ENCODE peak calls at places on chromosomes 7 and 10, in seven cellular contexts. Z is transverse colon, B is ovary, V is sigmoid colon, G is tibial nerve, H is A549, W is HepG2. F is an unnamed sample.

GRCh38 chr7:12805518-12805928 is 118.1 kb downstream of the ARL4A start:
- DNase-seq in G (no peak), W (no peak), B (no peak), V (no peak), H (no peak), Z (no peak), F (no peak)

GRCh38 chr7:68744036-68744435 is 854.2 kb upstream of the AUTS2 start:
- DNase-seq in B (no peak), H (no peak), V (no peak), G (no peak), W (no peak), Z (no peak), F (no peak)

GRCh38 chr10:132036153-132036886 is 29.4 kb upstream of the JAKMIP3 start:
- DNase-seq in G (no peak), H (peak; percentile 52), Z (no peak), W (no peak), V (no peak), B (no peak), F (no peak)

GRCh38 chr7:116588641-116589594 is 64.1 kb downstream of the CAV1 start:
- DNase-seq in G (no peak), Z (no peak), W (peak; percentile 40), B (no peak), V (no peak), H (peak; percentile 29), F (no peak)

GRCh38 chr10:121217331-121217730 is 366.2 kb downstream of the WDR11 start:
- DNase-seq in W (no peak), Z (no peak), B (no peak), H (no peak), V (no peak), G (no peak), F (no peak)

GRCh38 chr10:116704926-116705325 is 37.4 kb downstream of the HSPA12A start:
- DNase-seq in B (no peak), V (no peak), G (no peak), W (no peak), Z (no peak), H (no peak), F (no peak)

GRCh38 chr7:50782376-50783208 is at the start of gene GRB10:
- DNase-seq in Z (no peak), V (peak; percentile 75), G (no peak), W (no peak), H (no peak), B (peak; percentile 56), F (no peak)

GRCh38 chr7:55187701-55188491 is 169.1 kb downstream of the EGFR start:
- DNase-seq in H (no peak), G (no peak), B (peak; percentile 85), W (peak; percentile 40), Z (peak; percentile 19), V (peak; percentile 55), F (no peak)

GRCh38 chr10:31011660-31012022 is 20.0 kb downstream of the ZNF438 start:
- DNase-seq in H (no peak), B (no peak), W (no peak), G (no peak), Z (no peak), V (no peak), F (no peak)

GRCh38 chr7:152661479-152661878 is 14.5 kb downstream of the XRCC2 start:
- DNase-seq in W (no peak), H (no peak), V (no peak), Z (no peak), G (no peak), B (no peak), F (no peak)

GRCh38 chr10:70588852-70589570 is 13.5 kb downstream of the PRF1 start:
- DNase-seq in Z (no peak), V (no peak), G (no peak), H (no peak), W (no peak), B (peak; percentile 2), F (no peak)

GRCh38 chr7:135736586-135737305 is 8.8 kb upstream of the SLC13A4 start:
- DNase-seq in B (no peak), V (no peak), H (no peak), W (no peak), G (no peak), Z (no peak), F (no peak)

GRCh38 chr10:43263551-43264323 is 3.1 kb downstream of the RASGEF1A start:
- DNase-seq in G (no peak), B (peak; percentile 9), H (peak; percentile 68), V (peak; percentile 58), Z (peak; percentile 5), W (no peak), F (peak; percentile 55)

GRCh38 chr10:43265799-43266721 is 805 bp downstream of the RASGEF1A start:
- DNase-seq in W (peak; percentile 36), Z (peak; percentile 14), H (peak; percentile 96), B (peak; percentile 6), V (no peak), G (no peak), F (peak; percentile 54)

GRCh38 chr10:43264324-43264986 is 2.4 kb downstream of the RASGEF1A start:
- DNase-seq in B (no peak), Z (peak; percentile 5), H (no peak), G (no peak), W (no peak), V (no peak), F (peak; percentile 45)

GRCh38 chr10:43262902-43263466 is 3.9 kb downstream of the RASGEF1A start:
- DNase-seq in H (no peak), Z (no peak), V (no peak), B (peak; percentile 7), G (no peak), W (no peak), F (peak; percentile 68)

GRCh38 chr10:43264987-43265798 is 1.7 kb downstream of the RASGEF1A start:
- DNase-seq in Z (peak; percentile 3), G (no peak), H (no peak), W (no peak), B (peak; percentile 8), V (no peak), F (peak; percentile 64)
- TF ChIP-seq POLR2A in Z (no peak), G (no peak), H (no peak), W (no peak), B (no peak), V (no peak), F (no peak)

DNA sequence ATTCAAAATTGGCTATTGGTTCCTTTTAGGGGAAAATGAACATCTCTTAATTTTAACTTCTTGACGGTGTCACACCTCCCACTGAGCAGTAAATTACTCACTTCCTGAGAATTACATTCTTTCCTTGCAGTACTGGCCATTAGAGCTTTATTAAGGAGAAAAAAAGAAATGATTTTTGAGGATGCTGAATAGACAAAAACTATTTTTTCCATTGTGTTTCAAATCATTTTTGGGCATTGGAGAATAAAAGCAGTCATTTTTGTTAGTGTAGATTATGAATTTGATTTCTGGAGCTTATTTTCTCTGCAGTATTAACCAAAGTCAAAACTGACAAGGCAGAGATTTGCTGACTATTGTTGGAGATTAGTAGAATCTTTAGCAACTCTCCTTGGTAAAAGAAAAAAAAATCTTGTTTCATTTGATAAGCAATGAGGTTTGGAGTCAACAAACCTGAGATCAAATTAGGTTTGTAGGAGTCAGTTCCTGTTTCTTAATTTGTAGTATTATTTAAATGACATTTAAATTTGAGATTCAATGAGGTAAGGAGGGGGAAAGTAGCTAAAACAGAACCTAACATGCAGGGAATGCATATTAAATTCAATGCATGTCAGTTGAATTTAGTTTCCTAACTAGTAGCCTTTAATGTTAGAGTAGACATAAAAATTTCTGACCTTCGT is 70.6 kb downstream of the AP3M1 start:
- DNase-seq in G (no peak), W (no peak), H (no peak), B (no peak), Z (no peak), V (no peak), F (no peak)
- TF ChIP-seq EP300 in G (no peak), W (no peak), H (no peak), B (no peak), Z (no peak), V (no peak), F (no peak)

GRCh38 chr10:101042667-101043355 is 11.8 kb downstream of the SFXN3 start:
- DNase-seq in Z (peak; percentile 99), B (peak; percentile 97), H (peak; percentile 95), G (peak; percentile 95), V (peak; percentile 98), W (peak; percentile 94), F (peak; percentile 98)
- TF ChIP-seq POLR2A in Z (peak; percentile 82), B (peak; percentile 62), H (peak; percentile 55), G (no peak), V (no peak), W (peak; percentile 67), F (peak; percentile 24)

GRCh38 chr7:134447383-134447782 is 11.5 kb downstream of the AKR1B1 start:
- DNase-seq in Z (no peak), W (no peak), V (no peak), G (no peak), B (no peak), H (no peak), F (no peak)

GRCh38 chr7:134450296-134451000 is 8.5 kb downstream of the AKR1B1 start:
- DNase-seq in V (no peak), G (no peak), Z (peak; percentile 17), W (no peak), H (no peak), B (no peak), F (no peak)

GRCh38 chr7:134449596-134450194 is 9.2 kb downstream of the AKR1B1 start:
- DNase-seq in B (no peak), V (no peak), H (no peak), Z (no peak), G (no peak), W (no peak), F (no peak)

GRCh38 chr7:134446923-134447322 is 12.0 kb downstream of the AKR1B1 start:
- DNase-seq in W (no peak), H (no peak), B (no peak), V (no peak), G (no peak), Z (no peak), F (no peak)

GRCh38 chr7:134448359-134449229 is 10.3 kb downstream of the AKR1B1 start:
- DNase-seq in H (peak; percentile 97), B (no peak), V (no peak), G (no peak), W (no peak), Z (no peak), F (no peak)
- TF ChIP-seq EP300 in H (peak; percentile 42), B (no peak), V (no peak), G (no peak), W (no peak), Z (no peak), F (no peak)

F was measured in suprapubic skin.